ENCODE peak calls at places on chromosomes 11 and 22, in six cellular contexts. O is posterior vena cava, A is keratinocyte, E is HT-29, T is left ventricle myocardium inferior, V is tibial nerve. J is an unnamed sample.

GRCh38 chr11:126414615-126415014 is 59.1 kb downstream of the ST3GAL4 start:
- DNase-seq in O (no peak), A (no peak), E (no peak), T (no peak), V (no peak), J (no peak)

GRCh38 chr11:15629690-15630321 is 515.1 kb downstream of the INSC start:
- DNase-seq in V (peak), O (no peak), E (peak), A (peak), T (peak), J (no peak)

GRCh38 chr11:98601181-98601773 is 419.5 kb upstream of the CNTN5 start:
- DNase-seq in O (no peak), E (no peak), V (no peak), T (no peak), A (no peak), J (peak)

GRCh38 chr11:60905551-60906113 is 753 bp downstream of the PRPF19 start:
- DNase-seq in A (no peak), T (no peak), O (no peak), V (no peak), E (peak), J (peak)

GRCh38 chr11:67174311-67174710 is 55.2 kb downstream of the KDM2A start:
- DNase-seq in V (no peak), E (no peak), O (no peak), T (no peak), A (no peak), J (no peak)

GRCh38 chr22:28952857-28953256 is 69.5 kb downstream of the ZNRF3 start:
- DNase-seq in V (no peak), E (no peak), O (no peak), A (no peak), T (no peak), J (no peak)

GRCh38 chr11:102361100-102362021 is 14.3 kb downstream of the BIRC2 start:
- DNase-seq in E (no peak), V (no peak), O (no peak), A (no peak), T (no peak), J (no peak)

GRCh38 chr11:126764221-126764620 is 236.3 kb downstream of the KIRREL3 start:
- DNase-seq in E (peak), O (no peak), A (no peak), V (no peak), T (no peak), J (peak)

GRCh38 chr11:101960231-101960630 is 43.9 kb upstream of the ANGPTL5 start:
- DNase-seq in V (no peak), T (no peak), A (no peak), E (no peak), O (no peak), J (no peak)

GRCh38 chr22:36644333-36644757 is 59.2 kb downstream of the CACNG2 start:
- DNase-seq in V (peak), O (no peak), E (peak), A (peak), T (no peak), J (peak)

J was measured in astrocyte of the hippocampus.